ENCODE peak calls at places on chromosomes 16 and 17, in eight cellular contexts. One of them, this sample, is unnamed.

GRCh38 chr17:40072481-40073346 is 9.9 kb downstream of the THRA start:
- DNase-seq in cardiac fibroblast: no peak
- DNase-seq in PC-9: no peak
- DNase-seq in ascending aorta: no peak
- DNase-seq in H9: peak; percentile 33
- DNase-seq in nephron progenitor cell: no peak
- DNase-seq in RWPE1: no peak
- DNase-seq in AG09309: no peak
- DNase-seq in this sample: no peak

GRCh38 chr17:64103751-64104364 is 26.1 kb downstream of the ERN1 start:
- DNase-seq in cardiac fibroblast: peak; percentile 78
- DNase-seq in PC-9: no peak
- DNase-seq in ascending aorta: no peak
- DNase-seq in H9: no peak
- DNase-seq in nephron progenitor cell: no peak
- DNase-seq in RWPE1: no peak
- DNase-seq in AG09309: no peak
- DNase-seq in this sample: no peak

GRCh38 chr16:89365044-89365467 is 125.3 kb downstream of the ANKRD11 start:
- DNase-seq in cardiac fibroblast: peak; percentile 91
- DNase-seq in PC-9: no peak
- DNase-seq in ascending aorta: no peak
- DNase-seq in H9: no peak
- DNase-seq in nephron progenitor cell: no peak
- DNase-seq in RWPE1: no peak
- DNase-seq in AG09309: peak; percentile 28
- DNase-seq in this sample: peak; percentile 66

GRCh38 chr17:73228748-73229236 is 32.9 kb downstream of the CPSF4L start:
- DNase-seq in cardiac fibroblast: peak; percentile 87
- DNase-seq in PC-9: peak; percentile 29
- DNase-seq in ascending aorta: peak; percentile 83
- DNase-seq in H9: no peak
- DNase-seq in nephron progenitor cell: no peak
- DNase-seq in RWPE1: peak; percentile 82
- DNase-seq in AG09309: peak; percentile 55
- DNase-seq in this sample: peak; percentile 59

GRCh38 chr16:8885674-8886592 is 3.8 kb downstream of the LITAFD start:
- DNase-seq in cardiac fibroblast: peak; percentile 50
- DNase-seq in PC-9: peak; percentile 56
- DNase-seq in ascending aorta: no peak
- DNase-seq in H9: no peak
- DNase-seq in nephron progenitor cell: no peak
- DNase-seq in RWPE1: no peak
- DNase-seq in AG09309: no peak
- DNase-seq in this sample: no peak

GRCh38 chr17:14903810-14904209 is 361.3 kb downstream of the PMP22 start:
- DNase-seq in cardiac fibroblast: peak; percentile 15
- DNase-seq in PC-9: no peak
- DNase-seq in ascending aorta: no peak
- DNase-seq in H9: no peak
- DNase-seq in nephron progenitor cell: no peak
- DNase-seq in RWPE1: no peak
- DNase-seq in AG09309: no peak
- DNase-seq in this sample: no peak

GRCh38 chr16:75244844-75245758 is 6.3 kb downstream of the BCAR1 start:
- DNase-seq in cardiac fibroblast: peak; percentile 97
- DNase-seq in PC-9: peak; percentile 96
- DNase-seq in ascending aorta: peak; percentile 98
- DNase-seq in H9: peak; percentile 95
- DNase-seq in nephron progenitor cell: peak; percentile 63
- DNase-seq in RWPE1: peak; percentile 78
- DNase-seq in AG09309: peak; percentile 86
- DNase-seq in this sample: peak; percentile 70

GRCh38 chr16:87927195-87927562 is 9.2 kb downstream of the CA5A start:
- DNase-seq in cardiac fibroblast: no peak
- DNase-seq in PC-9: no peak
- DNase-seq in ascending aorta: no peak
- DNase-seq in H9: no peak
- DNase-seq in nephron progenitor cell: no peak
- DNase-seq in RWPE1: no peak
- DNase-seq in AG09309: no peak
- DNase-seq in this sample: no peak

GRCh38 chr17:80871341-80871740 is 120.3 kb upstream of the CHMP6 start:
- DNase-seq in cardiac fibroblast: no peak
- DNase-seq in PC-9: no peak
- DNase-seq in ascending aorta: no peak
- DNase-seq in H9: no peak
- DNase-seq in nephron progenitor cell: no peak
- DNase-seq in RWPE1: no peak
- DNase-seq in AG09309: no peak
- DNase-seq in this sample: no peak

GRCh38 chr17:79080349-79080748 is 5.7 kb downstream of the ENGASE start:
- DNase-seq in cardiac fibroblast: no peak
- DNase-seq in PC-9: no peak
- DNase-seq in ascending aorta: no peak
- DNase-seq in H9: no peak
- DNase-seq in nephron progenitor cell: no peak
- DNase-seq in RWPE1: no peak
- DNase-seq in AG09309: no peak
- DNase-seq in this sample: no peak

GRCh38 chr16:17261197-17261858 is 209.4 kb downstream of the XYLT1 start:
- DNase-seq in cardiac fibroblast: no peak
- DNase-seq in PC-9: no peak
- DNase-seq in ascending aorta: no peak
- DNase-seq in H9: no peak
- DNase-seq in nephron progenitor cell: no peak
- DNase-seq in RWPE1: no peak
- DNase-seq in AG09309: no peak
- DNase-seq in this sample: peak; percentile 37

DNA sequence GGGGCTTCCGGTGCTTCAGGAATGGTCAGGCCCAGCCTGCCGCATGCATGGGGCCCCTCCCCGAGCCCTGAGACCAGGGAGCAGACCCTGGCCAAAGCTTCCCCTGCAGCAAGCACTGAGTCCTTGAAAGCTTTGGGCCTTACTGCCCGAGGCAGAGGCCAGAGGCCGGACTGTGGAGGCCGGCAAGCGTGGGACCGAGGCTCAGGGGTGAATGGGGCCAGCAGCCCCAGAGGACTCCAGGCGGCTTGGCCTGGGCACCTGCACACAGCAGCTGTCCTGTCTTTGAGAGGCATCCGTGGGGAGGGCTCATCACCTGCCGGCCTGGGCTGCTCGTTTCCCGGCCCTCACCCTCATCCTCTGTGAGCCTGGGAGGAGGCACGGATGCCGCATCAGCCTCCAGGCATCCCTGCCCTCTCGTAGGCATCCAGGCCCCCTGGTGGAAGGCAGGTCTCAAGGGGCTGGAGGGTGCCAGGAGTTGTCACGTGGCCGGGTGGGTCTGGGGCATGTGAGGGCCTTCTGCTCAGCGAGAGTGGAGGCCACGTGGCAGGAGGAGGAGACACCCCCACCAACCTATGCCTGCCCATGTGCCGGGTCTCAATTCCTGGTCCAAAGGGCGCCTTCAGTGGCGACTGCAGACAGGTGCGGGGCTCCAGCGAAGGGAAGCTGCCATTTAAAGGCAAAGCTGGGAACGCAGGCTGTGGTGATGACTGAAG is 31.4 kb downstream of the CACNA1H start:
- DNase-seq in cardiac fibroblast: no peak
- DNase-seq in PC-9: no peak
- DNase-seq in ascending aorta: no peak
- DNase-seq in H9: no peak
- DNase-seq in nephron progenitor cell: no peak
- DNase-seq in RWPE1: no peak
- DNase-seq in AG09309: no peak
- DNase-seq in this sample: no peak
- TF ChIP-seq CTCF in cardiac fibroblast: no peak
- TF ChIP-seq CTCF in PC-9: no peak
- TF ChIP-seq CTCF in ascending aorta: no peak
- TF ChIP-seq CTCF in H9: no peak
- TF ChIP-seq CTCF in nephron progenitor cell: no peak
- TF ChIP-seq CTCF in RWPE1: no peak
- TF ChIP-seq CTCF in AG09309: no peak
- TF ChIP-seq CTCF in this sample: no peak

GRCh38 chr17:27477050-27477647 is 20.9 kb downstream of the KSR1 start:
- DNase-seq in cardiac fibroblast: no peak
- DNase-seq in PC-9: no peak
- DNase-seq in ascending aorta: no peak
- DNase-seq in H9: no peak
- DNase-seq in nephron progenitor cell: no peak
- DNase-seq in RWPE1: no peak
- DNase-seq in AG09309: no peak
- DNase-seq in this sample: peak; percentile 37
- TF ChIP-seq CTCF in cardiac fibroblast: no peak
- TF ChIP-seq CTCF in PC-9: no peak
- TF ChIP-seq CTCF in ascending aorta: no peak
- TF ChIP-seq CTCF in H9: no peak
- TF ChIP-seq CTCF in nephron progenitor cell: no peak
- TF ChIP-seq CTCF in RWPE1: no peak
- TF ChIP-seq CTCF in AG09309: no peak
- TF ChIP-seq CTCF in this sample: no peak

GRCh38 chr16:11955713-11956123 is 9.3 kb upstream of the TNFRSF17 start:
- DNase-seq in cardiac fibroblast: peak; percentile 79
- DNase-seq in PC-9: peak; percentile 56
- DNase-seq in ascending aorta: no peak
- DNase-seq in H9: no peak
- DNase-seq in nephron progenitor cell: no peak
- DNase-seq in RWPE1: peak; percentile 78
- DNase-seq in AG09309: peak; percentile 95
- DNase-seq in this sample: no peak

GRCh38 chr16:11957591-11958395 is 7.2 kb upstream of the TNFRSF17 start:
- DNase-seq in cardiac fibroblast: no peak
- DNase-seq in PC-9: no peak
- DNase-seq in ascending aorta: no peak
- DNase-seq in H9: no peak
- DNase-seq in nephron progenitor cell: no peak
- DNase-seq in RWPE1: no peak
- DNase-seq in AG09309: no peak
- DNase-seq in this sample: no peak

DNA sequence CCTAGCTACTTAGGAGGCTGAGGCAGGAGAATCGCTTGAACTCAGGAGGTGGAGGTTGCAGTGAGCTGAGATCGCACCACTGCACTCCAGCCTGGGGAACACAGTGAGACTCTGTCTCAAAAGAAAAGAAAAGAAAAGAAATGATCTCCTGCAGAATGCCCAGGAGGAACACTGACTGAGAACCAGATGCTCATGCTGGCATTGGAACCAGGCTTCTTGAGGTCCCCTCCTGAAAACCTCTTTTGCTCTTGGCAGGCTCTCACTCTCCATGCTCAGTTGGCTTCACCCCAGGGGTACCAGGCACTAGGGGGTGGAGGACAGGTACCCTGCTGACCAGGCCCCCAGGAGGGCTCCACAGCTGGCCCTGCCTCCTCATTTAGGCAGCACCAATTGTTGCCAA is 8.5 kb upstream of the TNFRSF17 start:
- DNase-seq in cardiac fibroblast: no peak
- DNase-seq in PC-9: no peak
- DNase-seq in ascending aorta: no peak
- DNase-seq in H9: no peak
- DNase-seq in nephron progenitor cell: no peak
- DNase-seq in RWPE1: no peak
- DNase-seq in AG09309: no peak
- DNase-seq in this sample: no peak
- TF ChIP-seq CTCF in cardiac fibroblast: no peak
- TF ChIP-seq CTCF in PC-9: no peak
- TF ChIP-seq CTCF in ascending aorta: no peak
- TF ChIP-seq CTCF in H9: no peak
- TF ChIP-seq CTCF in nephron progenitor cell: no peak
- TF ChIP-seq CTCF in RWPE1: no peak
- TF ChIP-seq CTCF in AG09309: no peak
- TF ChIP-seq CTCF in this sample: no peak

GRCh38 chr16:58346831-58347371 is 45.4 kb upstream of the GINS3 start:
- DNase-seq in cardiac fibroblast: no peak
- DNase-seq in PC-9: no peak
- DNase-seq in ascending aorta: no peak
- DNase-seq in H9: no peak
- DNase-seq in nephron progenitor cell: no peak
- DNase-seq in RWPE1: no peak
- DNase-seq in AG09309: no peak
- DNase-seq in this sample: no peak

GRCh38 chr16:58348986-58349385 is 43.3 kb upstream of the GINS3 start:
- DNase-seq in cardiac fibroblast: no peak
- DNase-seq in PC-9: no peak
- DNase-seq in ascending aorta: no peak
- DNase-seq in H9: no peak
- DNase-seq in nephron progenitor cell: no peak
- DNase-seq in RWPE1: no peak
- DNase-seq in AG09309: no peak
- DNase-seq in this sample: no peak

DNA sequence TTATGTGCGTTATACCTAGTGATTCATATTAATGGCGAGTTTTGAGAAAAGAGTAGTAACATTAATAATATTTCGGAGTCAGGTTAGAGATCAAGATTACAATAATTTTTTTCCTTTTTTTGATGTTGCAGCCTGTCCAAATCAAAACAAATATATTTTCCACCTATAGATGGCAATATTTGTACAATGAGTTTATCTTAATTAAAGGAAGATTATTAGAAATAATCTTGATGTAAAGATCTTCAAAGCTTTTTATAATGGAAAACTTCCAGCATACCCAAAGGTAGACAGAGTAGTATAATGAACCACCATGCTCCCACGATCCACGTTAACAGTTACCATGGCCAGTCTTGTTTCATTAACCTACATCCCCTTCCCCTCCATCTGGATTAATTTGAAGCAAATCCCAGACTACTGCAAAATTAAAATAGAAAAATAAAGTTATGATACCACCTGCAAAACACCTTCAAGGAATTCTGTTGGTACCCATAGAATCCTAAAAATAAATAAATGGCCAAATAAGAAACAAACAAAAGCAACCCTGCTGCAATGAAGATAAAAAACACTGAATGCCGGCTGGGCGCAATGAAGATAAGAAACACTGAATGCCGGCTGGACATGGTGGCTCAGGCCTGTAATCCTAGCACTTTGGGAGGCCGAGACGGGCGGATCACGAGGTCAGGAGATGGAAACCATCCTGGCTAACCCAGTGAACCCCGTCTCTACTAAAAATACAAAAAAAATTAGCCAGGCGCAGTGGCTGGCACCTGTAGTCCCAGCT is 46.5 kb upstream of the GINS3 start:
- DNase-seq in cardiac fibroblast: peak; percentile 11
- DNase-seq in PC-9: no peak
- DNase-seq in ascending aorta: no peak
- DNase-seq in H9: no peak
- DNase-seq in nephron progenitor cell: no peak
- DNase-seq in RWPE1: no peak
- DNase-seq in AG09309: no peak
- DNase-seq in this sample: no peak
- TF ChIP-seq CTCF in cardiac fibroblast: peak; percentile 8
- TF ChIP-seq CTCF in PC-9: peak; percentile 69
- TF ChIP-seq CTCF in ascending aorta: no peak
- TF ChIP-seq CTCF in H9: no peak
- TF ChIP-seq CTCF in nephron progenitor cell: no peak
- TF ChIP-seq CTCF in RWPE1: peak; percentile 45
- TF ChIP-seq CTCF in AG09309: peak; percentile 2
- TF ChIP-seq CTCF in this sample: peak; percentile 21